ENCODE peak calls at places on chromosomes 16 and 17, in ten cellular contexts. One of them, this sample, is unnamed.
A peak's percentile ranks its signal among the peaks of the same experiment; 100 is the strongest.

GRCh38 chr16:1181715-1182671 is 29.1 kb downstream of the CACNA1H start:
- DNase-seq in AG04450: peak; percentile 58
- DNase-seq in tibial artery: peak; percentile 98
- DNase-seq in PC-9: peak; percentile 74
- DNase-seq in progenitor cell of endocrine pancreas: peak; percentile 39
- DNase-seq in BJ: peak; percentile 19
- DNase-seq in tibial nerve: no peak
- DNase-seq in heart left ventricle: peak; percentile 78
- DNase-seq in IMR-90: peak; percentile 85
- DNase-seq in fibroblast of villous mesenchyme: peak; percentile 85
- DNase-seq in this sample: no peak

GRCh38 chr17:79242873-79243602 is 168.4 kb downstream of the ENGASE start:
- DNase-seq in IMR-90: no peak
- DNase-seq in AG04450: no peak
- DNase-seq in tibial artery: no peak
- DNase-seq in PC-9: no peak
- DNase-seq in progenitor cell of endocrine pancreas: no peak
- DNase-seq in fibroblast of villous mesenchyme: no peak
- DNase-seq in tibial nerve: no peak
- DNase-seq in heart left ventricle: no peak
- DNase-seq in BJ: no peak
- DNase-seq in this sample: no peak

GRCh38 chr17:45011767-45012166 is 39.7 kb downstream of the DCAKD start:
- DNase-seq in AG04450: no peak
- DNase-seq in progenitor cell of endocrine pancreas: no peak
- DNase-seq in tibial nerve: no peak
- DNase-seq in PC-9: no peak
- DNase-seq in BJ: no peak
- DNase-seq in heart left ventricle: no peak
- DNase-seq in IMR-90: no peak
- DNase-seq in fibroblast of villous mesenchyme: no peak
- DNase-seq in tibial artery: no peak
- DNase-seq in this sample: no peak

GRCh38 chr16:17963185-17963836 is 373.2 kb downstream of the NPIPA8 start:
- DNase-seq in IMR-90: no peak
- DNase-seq in fibroblast of villous mesenchyme: no peak
- DNase-seq in tibial nerve: no peak
- DNase-seq in AG04450: no peak
- DNase-seq in progenitor cell of endocrine pancreas: no peak
- DNase-seq in heart left ventricle: no peak
- DNase-seq in PC-9: no peak
- DNase-seq in tibial artery: no peak
- DNase-seq in BJ: no peak
- DNase-seq in this sample: no peak

GRCh38 chr16:21650517-21650916 is 1.9 kb downstream of the IGSF6 start:
- DNase-seq in fibroblast of villous mesenchyme: peak; percentile 54
- DNase-seq in BJ: no peak
- DNase-seq in heart left ventricle: no peak
- DNase-seq in progenitor cell of endocrine pancreas: no peak
- DNase-seq in tibial nerve: peak; percentile 73
- DNase-seq in AG04450: no peak
- DNase-seq in IMR-90: no peak
- DNase-seq in tibial artery: no peak
- DNase-seq in PC-9: no peak
- DNase-seq in this sample: no peak

GRCh38 chr17:48577330-48577945 is 712 bp downstream of the HOXB4 start:
- DNase-seq in progenitor cell of endocrine pancreas: no peak
- DNase-seq in BJ: no peak
- DNase-seq in heart left ventricle: no peak
- DNase-seq in PC-9: no peak
- DNase-seq in fibroblast of villous mesenchyme: peak; percentile 37
- DNase-seq in tibial artery: no peak
- DNase-seq in tibial nerve: no peak
- DNase-seq in AG04450: no peak
- DNase-seq in IMR-90: peak; percentile 84
- DNase-seq in this sample: no peak

GRCh38 chr17:28972437-28972836 is 21.1 kb upstream of the PHF12 start:
- DNase-seq in progenitor cell of endocrine pancreas: no peak
- DNase-seq in BJ: no peak
- DNase-seq in tibial artery: no peak
- DNase-seq in PC-9: no peak
- DNase-seq in heart left ventricle: no peak
- DNase-seq in tibial nerve: no peak
- DNase-seq in IMR-90: no peak
- DNase-seq in fibroblast of villous mesenchyme: no peak
- DNase-seq in AG04450: no peak
- DNase-seq in this sample: peak; percentile 72

GRCh38 chr16:67349172-67349571 is 22.6 kb downstream of the LRRC36 start:
- DNase-seq in PC-9: no peak
- DNase-seq in IMR-90: peak; percentile 44
- DNase-seq in heart left ventricle: no peak
- DNase-seq in progenitor cell of endocrine pancreas: no peak
- DNase-seq in BJ: no peak
- DNase-seq in tibial nerve: no peak
- DNase-seq in fibroblast of villous mesenchyme: peak; percentile 38
- DNase-seq in AG04450: no peak
- DNase-seq in tibial artery: no peak
- DNase-seq in this sample: no peak

GRCh38 chr16:15716694-15717447 is 66.8 kb downstream of the NDE1 start:
- DNase-seq in heart left ventricle: no peak
- DNase-seq in tibial nerve: no peak
- DNase-seq in AG04450: no peak
- DNase-seq in tibial artery: no peak
- DNase-seq in BJ: no peak
- DNase-seq in IMR-90: no peak
- DNase-seq in PC-9: no peak
- DNase-seq in fibroblast of villous mesenchyme: no peak
- DNase-seq in progenitor cell of endocrine pancreas: no peak
- DNase-seq in this sample: no peak

GRCh38 chr16:15726715-15727114 is 76.7 kb downstream of the NDE1 start:
- DNase-seq in PC-9: no peak
- DNase-seq in fibroblast of villous mesenchyme: no peak
- DNase-seq in AG04450: no peak
- DNase-seq in progenitor cell of endocrine pancreas: no peak
- DNase-seq in IMR-90: no peak
- DNase-seq in heart left ventricle: no peak
- DNase-seq in BJ: no peak
- DNase-seq in tibial nerve: no peak
- DNase-seq in tibial artery: no peak
- DNase-seq in this sample: no peak

GRCh38 chr16:15723808-15724207 is 73.8 kb downstream of the NDE1 start:
- DNase-seq in heart left ventricle: no peak
- DNase-seq in fibroblast of villous mesenchyme: no peak
- DNase-seq in PC-9: no peak
- DNase-seq in progenitor cell of endocrine pancreas: no peak
- DNase-seq in IMR-90: no peak
- DNase-seq in tibial nerve: no peak
- DNase-seq in BJ: no peak
- DNase-seq in tibial artery: no peak
- DNase-seq in AG04450: no peak
- DNase-seq in this sample: no peak

GRCh38 chr16:15725641-15726240 is 75.7 kb downstream of the NDE1 start:
- DNase-seq in tibial nerve: no peak
- DNase-seq in IMR-90: no peak
- DNase-seq in tibial artery: no peak
- DNase-seq in BJ: no peak
- DNase-seq in progenitor cell of endocrine pancreas: no peak
- DNase-seq in fibroblast of villous mesenchyme: no peak
- DNase-seq in heart left ventricle: no peak
- DNase-seq in AG04450: no peak
- DNase-seq in PC-9: no peak
- DNase-seq in this sample: no peak

DNA sequence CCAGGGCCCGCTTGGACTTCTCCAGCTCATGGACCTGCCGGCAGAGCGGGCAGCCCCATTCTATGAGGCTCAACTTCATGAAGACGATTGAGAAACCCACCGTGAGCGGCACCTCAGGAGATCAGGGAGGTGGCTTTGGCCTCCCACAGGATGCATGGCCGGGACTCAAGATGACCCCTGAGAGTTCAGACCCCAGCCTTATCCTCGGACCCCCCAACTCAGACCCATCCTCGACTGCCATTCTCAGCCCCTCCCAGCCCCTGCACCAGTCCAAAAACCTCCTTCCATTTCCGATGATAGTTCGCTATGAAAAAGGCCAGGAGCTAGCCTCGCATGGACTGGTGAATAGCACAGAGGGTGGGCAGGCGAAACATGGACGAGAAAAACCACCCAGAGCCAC is 71.0 kb downstream of the NDE1 start:
- DNase-seq in IMR-90: no peak
- DNase-seq in heart left ventricle: no peak
- DNase-seq in fibroblast of villous mesenchyme: no peak
- DNase-seq in progenitor cell of endocrine pancreas: no peak
- DNase-seq in PC-9: no peak
- DNase-seq in BJ: no peak
- DNase-seq in tibial artery: no peak
- DNase-seq in AG04450: no peak
- DNase-seq in tibial nerve: no peak
- DNase-seq in this sample: no peak
- TF ChIP-seq CTCF in IMR-90: no peak
- TF ChIP-seq CTCF in heart left ventricle: no peak
- TF ChIP-seq CTCF in fibroblast of villous mesenchyme: no peak
- TF ChIP-seq CTCF in progenitor cell of endocrine pancreas: no peak
- TF ChIP-seq CTCF in PC-9: no peak
- TF ChIP-seq CTCF in BJ: no peak
- TF ChIP-seq CTCF in tibial artery: no peak
- TF ChIP-seq CTCF in AG04450: no peak
- TF ChIP-seq CTCF in tibial nerve: no peak
- TF ChIP-seq CTCF in this sample: no peak

DNA sequence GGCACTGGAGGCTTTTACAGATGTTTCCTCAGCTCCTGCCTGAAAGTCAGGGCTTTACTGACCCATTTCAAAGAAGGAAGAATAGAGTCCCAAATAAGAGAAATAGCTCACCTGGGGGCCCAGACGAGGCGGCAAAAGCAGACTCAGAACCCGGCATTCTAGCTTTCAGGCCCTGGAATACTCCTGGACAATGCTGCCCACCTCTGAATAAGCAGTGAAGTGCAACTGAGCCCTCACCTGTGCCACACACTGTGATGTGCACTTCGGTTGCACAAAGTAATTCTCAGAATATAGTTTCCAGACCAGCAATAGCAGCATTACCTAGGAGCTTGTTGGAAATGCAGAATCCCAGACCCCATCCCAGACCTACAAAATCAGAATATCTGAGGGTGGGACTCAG is 54.6 kb downstream of the ZNF423 start:
- DNase-seq in AG04450: no peak
- DNase-seq in BJ: no peak
- DNase-seq in heart left ventricle: no peak
- DNase-seq in fibroblast of villous mesenchyme: no peak
- DNase-seq in progenitor cell of endocrine pancreas: no peak
- DNase-seq in tibial nerve: no peak
- DNase-seq in tibial artery: no peak
- DNase-seq in PC-9: no peak
- DNase-seq in IMR-90: no peak
- DNase-seq in this sample: no peak
- TF ChIP-seq CTCF in AG04450: no peak
- TF ChIP-seq CTCF in BJ: no peak
- TF ChIP-seq CTCF in heart left ventricle: no peak
- TF ChIP-seq CTCF in fibroblast of villous mesenchyme: no peak
- TF ChIP-seq CTCF in progenitor cell of endocrine pancreas: no peak
- TF ChIP-seq CTCF in tibial nerve: no peak
- TF ChIP-seq CTCF in tibial artery: no peak
- TF ChIP-seq CTCF in PC-9: no peak
- TF ChIP-seq CTCF in IMR-90: no peak
- TF ChIP-seq CTCF in this sample: peak; percentile 9

DNA sequence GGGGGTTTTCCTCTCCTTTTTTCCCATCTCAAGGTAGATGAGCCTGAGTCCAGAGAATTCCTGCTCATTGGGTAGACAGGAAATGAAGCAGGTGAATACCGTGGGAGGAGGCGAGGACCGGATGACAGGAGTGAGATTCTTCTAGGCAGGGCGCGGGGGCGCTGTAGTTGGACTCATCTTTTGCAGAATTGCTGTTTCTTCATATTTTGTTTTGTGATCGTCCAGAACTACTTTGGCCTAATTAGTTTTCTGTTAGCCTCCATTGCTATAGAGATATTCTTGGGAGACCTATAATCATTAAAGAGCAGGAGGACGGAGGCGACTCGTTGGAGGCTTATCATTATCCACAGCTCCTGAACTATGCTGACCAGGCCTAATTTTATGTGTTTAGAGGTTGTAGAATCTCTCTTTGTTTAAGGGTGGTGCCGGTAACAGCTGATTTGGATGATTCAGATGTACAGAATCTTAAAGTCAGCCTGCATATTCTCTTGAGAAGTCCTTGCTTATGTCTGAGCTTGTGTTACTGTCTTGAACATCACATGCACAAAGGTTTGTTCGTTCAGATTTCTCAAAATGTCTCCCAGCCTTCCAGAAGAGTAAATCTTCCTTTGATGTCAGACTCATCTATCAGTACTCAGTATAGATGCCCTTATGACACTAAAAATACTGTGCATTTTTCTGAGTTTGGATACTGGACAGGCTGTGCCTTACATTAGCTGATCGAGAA is 741 bp downstream of the ATP6V0A1 start:
- DNase-seq in tibial nerve: peak; percentile 72
- DNase-seq in AG04450: no peak
- DNase-seq in tibial artery: peak; percentile 74
- DNase-seq in heart left ventricle: peak; percentile 50
- DNase-seq in PC-9: peak; percentile 6
- DNase-seq in progenitor cell of endocrine pancreas: no peak
- DNase-seq in IMR-90: peak; percentile 69
- DNase-seq in fibroblast of villous mesenchyme: peak; percentile 79
- DNase-seq in BJ: no peak
- DNase-seq in this sample: no peak
- TF ChIP-seq CTCF in tibial nerve: no peak
- TF ChIP-seq CTCF in AG04450: peak; percentile 45
- TF ChIP-seq CTCF in tibial artery: peak; percentile 12
- TF ChIP-seq CTCF in heart left ventricle: peak; percentile 44
- TF ChIP-seq CTCF in PC-9: peak; percentile 44
- TF ChIP-seq CTCF in progenitor cell of endocrine pancreas: peak; percentile 36
- TF ChIP-seq CTCF in IMR-90: peak; percentile 38
- TF ChIP-seq CTCF in fibroblast of villous mesenchyme: peak; percentile 26
- TF ChIP-seq CTCF in BJ: peak; percentile 51
- TF ChIP-seq CTCF in this sample: peak; percentile 76

DNA sequence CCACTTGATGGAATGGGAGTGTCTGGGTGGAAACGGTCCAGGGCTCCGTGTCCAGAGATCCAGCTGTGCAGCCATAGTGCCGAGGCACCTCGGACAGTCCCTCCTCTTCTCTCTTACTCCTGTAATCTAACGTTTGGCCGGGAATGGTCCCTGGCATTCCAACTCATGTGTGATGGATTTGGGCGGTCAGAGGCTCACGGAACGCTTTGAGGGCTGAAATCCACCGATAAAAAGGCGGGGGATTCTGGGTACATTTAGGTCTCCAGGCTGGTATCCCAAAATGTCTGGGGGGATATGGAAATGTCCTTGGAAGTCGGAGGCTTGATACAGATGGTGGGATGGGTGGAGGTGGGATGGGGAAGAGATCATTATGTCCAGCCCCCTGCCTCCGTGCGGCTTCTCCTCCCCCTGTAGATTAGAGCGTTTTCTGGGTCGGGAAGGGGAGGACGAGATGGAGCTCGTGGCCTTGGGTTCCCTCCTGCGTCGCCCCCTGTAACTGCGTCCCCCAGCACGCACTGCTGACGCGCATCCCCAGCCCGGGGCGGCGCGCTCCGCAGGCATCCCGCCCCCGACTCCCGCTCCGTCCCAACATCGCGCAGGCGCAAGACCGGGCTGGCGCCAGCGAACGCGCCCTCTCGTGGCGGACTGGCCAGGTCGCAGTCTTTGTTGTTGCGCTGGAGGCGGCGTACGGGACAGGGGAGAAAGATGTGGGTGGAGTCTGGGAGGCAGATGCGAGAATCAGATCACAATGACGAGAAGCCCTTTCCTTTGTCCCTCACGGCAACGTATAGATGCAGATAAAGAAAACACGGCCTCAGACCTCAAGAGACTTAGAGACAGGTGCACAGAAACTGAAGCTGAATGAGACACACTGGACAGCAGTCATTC is 4.5 kb upstream of the SGCA start:
- DNase-seq in AG04450: peak; percentile 83
- DNase-seq in fibroblast of villous mesenchyme: peak; percentile 87
- DNase-seq in PC-9: peak; percentile 91
- DNase-seq in IMR-90: peak; percentile 90
- DNase-seq in tibial artery: peak; percentile 96
- DNase-seq in heart left ventricle: peak; percentile 92
- DNase-seq in BJ: no peak
- DNase-seq in progenitor cell of endocrine pancreas: peak; percentile 94
- DNase-seq in tibial nerve: peak; percentile 86
- DNase-seq in this sample: no peak
- TF ChIP-seq CTCF in AG04450: peak; percentile 84
- TF ChIP-seq CTCF in fibroblast of villous mesenchyme: peak; percentile 86
- TF ChIP-seq CTCF in PC-9: peak; percentile 88
- TF ChIP-seq CTCF in IMR-90: peak; percentile 97
- TF ChIP-seq CTCF in tibial artery: peak; percentile 95
- TF ChIP-seq CTCF in heart left ventricle: peak; percentile 95
- TF ChIP-seq CTCF in BJ: peak; percentile 87
- TF ChIP-seq CTCF in progenitor cell of endocrine pancreas: peak; percentile 90
- TF ChIP-seq CTCF in tibial nerve: peak; percentile 98
- TF ChIP-seq CTCF in this sample: peak; percentile 97

This sample was measured in chondrocyte.